ENCODE peak calls at places on chromosomes 13 and 19, in eight cellular contexts. X is AG09309; E is stimulated activated CD4-positive, alpha-beta T cell treated with anti-CD3 and anti-CD28 coated beads, Interleukin-15, amount 100 ng/mL, for 24 hours; F is stimulated activated CD8-positive, alpha-beta memory T cell treated with anti-CD3 and anti-CD28 coated beads, Interleukin-7, amount 100 ng/mL, for 1 hour; P is thoracic aorta; T is ELR; V is tibial nerve; K is NCI-H748 treated with DMSO at 0.1 percent for 48 hours. A is an unnamed sample.

GRCh38 chr19:43784251-43784980 is 3.6 kb upstream of the KCNN4 start:
- DNase-seq in E (peak), P (no peak), T (peak), F (no peak), V (no peak), X (peak), K (no peak), A (no peak)

GRCh38 chr19:1422360-1422759 is 15.0 kb downstream of the DAZAP1 start:
- DNase-seq in T (no peak), V (no peak), E (no peak), X (no peak), K (no peak), P (no peak), F (no peak), A (no peak)

GRCh38 chr13:107770541-107770940 is 444.8 kb downstream of the LIG4 start:
- DNase-seq in V (no peak), E (no peak), T (no peak), P (no peak), K (no peak), X (no peak), F (no peak), A (no peak)

GRCh38 chr13:101552797-101553196 is 100.3 kb downstream of the ITGBL1 start:
- DNase-seq in T (peak), E (no peak), F (no peak), V (no peak), X (no peak), P (no peak), K (no peak), A (no peak)

GRCh38 chr19:33904681-33905080 is 108.0 kb downstream of the KCTD15 start:
- DNase-seq in V (no peak), X (no peak), F (no peak), E (no peak), P (no peak), K (no peak), T (peak), A (no peak)

GRCh38 chr19:4851551-4852290 is 15.7 kb downstream of the PLIN3 start:
- DNase-seq in V (peak), E (peak), K (peak), X (no peak), P (peak), T (peak), F (peak), A (peak)

GRCh38 chr13:99264053-99264452 is 5.9 kb upstream of the GPR18 start:
- DNase-seq in T (no peak), K (no peak), X (no peak), V (no peak), F (no peak), P (no peak), E (no peak), A (no peak)

GRCh38 chr13:40777166-40777956 is 6.4 kb upstream of the MRPS31 start:
- DNase-seq in P (no peak), X (no peak), T (peak), K (peak), V (peak), F (peak), E (peak), A (no peak)

GRCh38 chr19:49890349-49891311 is 6.1 kb downstream of the IL4I1 start:
- DNase-seq in P (no peak), K (peak), T (no peak), X (no peak), E (peak), V (no peak), F (peak), A (peak)

GRCh38 chr19:27777242-27777641 is 1435.7 kb downstream of the UQCRFS1 start:
- DNase-seq in T (no peak), E (no peak), F (no peak), P (no peak), K (no peak), X (no peak), V (no peak), A (no peak)

GRCh38 chr19:53892981-53893325 is 11.0 kb downstream of the PRKCG start:
- DNase-seq in T (peak), P (no peak), F (no peak), V (no peak), X (no peak), K (no peak), E (no peak), A (no peak)

GRCh38 chr19:16897572-16898056 is 8.8 kb downstream of the F2RL3 start:
- DNase-seq in X (no peak), E (peak), P (no peak), T (peak), V (no peak), K (no peak), F (no peak), A (no peak)

GRCh38 chr13:93966267-93966936 is 513.1 kb downstream of the DCT start:
- DNase-seq in X (no peak), T (no peak), F (no peak), P (no peak), E (no peak), V (no peak), K (no peak), A (no peak)

GRCh38 chr13:48490241-48490640 is 42.6 kb downstream of the RCBTB2 start:
- DNase-seq in K (no peak), E (no peak), F (no peak), X (no peak), T (no peak), V (no peak), P (no peak), A (no peak)

GRCh38 chr19:8511573-8512101 is 2.3 kb downstream of the ZNF414 start:
- DNase-seq in F (no peak), X (no peak), P (no peak), T (no peak), K (no peak), E (no peak), V (no peak), A (no peak)

GRCh38 chr13:110448230-110448629 is 113.3 kb downstream of the RAB20 start:
- DNase-seq in K (no peak), X (peak), F (no peak), P (no peak), E (no peak), T (peak), V (no peak), A (no peak)

GRCh38 chr13:27619711-27620376 is 485 bp downstream of the LNX2 start:
- DNase-seq in E (peak), K (peak), V (no peak), T (peak), P (no peak), F (peak), X (no peak), A (no peak)

GRCh38 chr19:18507727-18508440 is 14.0 kb downstream of the ELL start:
- DNase-seq in P (no peak), F (no peak), K (no peak), X (no peak), T (no peak), E (no peak), V (no peak), A (no peak)

GRCh38 chr13:113283904-113284303 is 13.1 kb upstream of the LAMP1 start:
- DNase-seq in E (no peak), K (no peak), P (no peak), F (no peak), T (no peak), V (no peak), X (no peak), A (no peak)

GRCh38 chr19:1862424-1863307 is 713 bp downstream of the KLF16 start:
- DNase-seq in T (peak), F (no peak), K (no peak), P (no peak), E (peak), X (no peak), V (no peak), A (peak)

GRCh38 chr19:5338661-5339469 is 1.7 kb downstream of the PTPRS start:
- DNase-seq in T (no peak), V (no peak), E (peak), P (no peak), K (no peak), F (no peak), X (no peak), A (no peak)

GRCh38 chr19:42528354-42529247 is at the start of gene CEACAM1:
- DNase-seq in X (no peak), V (no peak), E (peak), F (peak), T (peak), K (no peak), P (no peak), A (peak)

GRCh38 chr13:33794576-33794975 is 23.4 kb upstream of the RFC3 start:
- DNase-seq in T (no peak), P (no peak), K (no peak), E (no peak), V (no peak), X (no peak), F (no peak), A (no peak)

GRCh38 chr19:9709305-9709704 is 34.4 kb upstream of the ZNF562 start:
- DNase-seq in V (no peak), X (no peak), E (no peak), F (no peak), T (no peak), K (no peak), P (no peak), A (no peak)

GRCh38 chr19:50835785-50836542 is 2.6 kb upstream of the KLK15 start:
- DNase-seq in P (no peak), F (peak), E (peak), X (no peak), T (peak), V (peak), K (peak), A (peak)

GRCh38 chr13:98564204-98564603 is 12.7 kb downstream of the STK24 start:
- DNase-seq in E (no peak), T (no peak), P (no peak), V (no peak), F (no peak), X (no peak), K (no peak), A (no peak)

GRCh38 chr13:40613954-40614353 is 52.5 kb downstream of the FOXO1 start:
- DNase-seq in V (no peak), F (no peak), X (no peak), T (no peak), K (no peak), E (no peak), P (no peak), A (no peak)

GRCh38 chr13:97932006-97932405 is 21.5 kb upstream of the IPO5 start:
- DNase-seq in K (no peak), F (no peak), E (no peak), T (no peak), P (no peak), X (no peak), V (no peak), A (no peak)

GRCh38 chr19:46692918-46693722 is 23.8 kb downstream of the PRKD2 start:
- DNase-seq in X (no peak), P (no peak), F (no peak), E (no peak), T (peak), V (no peak), K (no peak), A (no peak)

GRCh38 chr19:45569619-45570421 is 14.8 kb downstream of the OPA3 start:
- DNase-seq in T (peak), P (no peak), E (peak), K (peak), F (no peak), V (no peak), X (no peak), A (peak)

GRCh38 chr19:7916137-7916907 is 1.7 kb downstream of the TGFBR3L start:
- DNase-seq in K (no peak), F (no peak), E (peak), T (peak), P (no peak), V (no peak), X (no peak), A (no peak)

GRCh38 chr13:111401755-111402154 is 81.3 kb downstream of the TEX29 start:
- DNase-seq in X (no peak), K (no peak), E (no peak), T (no peak), V (no peak), F (no peak), P (no peak), A (no peak)

GRCh38 chr13:44407891-44408290 is 34.3 kb downstream of the SERP2 start:
- DNase-seq in E (no peak), X (no peak), F (no peak), K (no peak), P (no peak), V (no peak), T (no peak), A (no peak)

GRCh38 chr13:24202215-24202614 is 41.7 kb downstream of the SPATA13 start:
- DNase-seq in P (no peak), X (no peak), E (no peak), K (no peak), V (no peak), F (no peak), T (no peak), A (no peak)

GRCh38 chr13:107480130-107480529 is 735.2 kb downstream of the LIG4 start:
- DNase-seq in X (no peak), E (no peak), K (no peak), P (no peak), T (peak), F (no peak), V (no peak), A (no peak)

A was measured in naive thymus-derived CD8-positive, alpha-beta T cell.